ENCODE peak calls at places on chromosome 4, in six cellular contexts. Z is prostate gland, U is K562, L is SK-N-SH, X is sigmoid colon, J is stomach. P is an unnamed sample.

GRCh38 chr4:3047464-3048286 is 26.7 kb downstream of the HTT-AS start:
- DNase-seq in Z (peak; percentile 56), U (peak; percentile 53), L (peak; percentile 60), X (peak; percentile 76), J (peak; percentile 76), P (no peak)

GRCh38 chr4:138035781-138036258 is 206.3 kb downstream of the SLC7A11 start:
- DNase-seq in Z (no peak), U (peak; percentile 22), L (peak; percentile 59), X (no peak), J (no peak), P (peak; percentile 16)

GRCh38 chr4:114281561-114281960 is 302.1 kb upstream of the ARSJ start:
- DNase-seq in Z (no peak), U (no peak), L (no peak), X (no peak), J (no peak), P (no peak)

GRCh38 chr4:41456559-41457101 is 81.3 kb upstream of the LIMCH1 start:
- DNase-seq in Z (no peak), U (no peak), L (no peak), X (no peak), J (no peak), P (no peak)

GRCh38 chr4:77844363-77844762 is 18.3 kb upstream of the MRPL1 start:
- DNase-seq in Z (no peak), U (no peak), L (no peak), X (no peak), J (no peak), P (no peak)

GRCh38 chr4:123783091-123783765 is 386.6 kb downstream of the SPRY1 start:
- DNase-seq in Z (no peak), U (no peak), L (no peak), X (no peak), J (no peak), P (no peak)

GRCh38 chr4:107862658-107863057 is 37.9 kb downstream of the SGMS2 start:
- DNase-seq in Z (no peak), U (no peak), L (no peak), X (no peak), J (peak; percentile 49), P (no peak)

GRCh38 chr4:116870667-116871066 is 214.7 kb downstream of the TRAM1L1 start:
- DNase-seq in Z (no peak), U (no peak), L (no peak), X (no peak), J (no peak), P (no peak)

GRCh38 chr4:38177035-38177791 is 217.0 kb downstream of the PTTG2 start:
- DNase-seq in Z (peak; percentile 30), U (no peak), L (no peak), X (no peak), J (peak; percentile 71), P (no peak)

GRCh38 chr4:127632420-127633403 is at the start of gene INTU:
- DNase-seq in Z (peak; percentile 96), U (peak; percentile 86), L (peak; percentile 84), X (peak; percentile 97), J (peak; percentile 92), P (no peak)

GRCh38 chr4:57492479-57492878 is 382.3 kb upstream of the IGFBP7 start:
- DNase-seq in Z (no peak), U (no peak), L (no peak), X (no peak), J (no peak), P (no peak)

GRCh38 chr4:128782076-128782715 is 27.3 kb upstream of the JADE1 start:
- DNase-seq in Z (no peak), U (no peak), L (peak; percentile 41), X (no peak), J (peak; percentile 46), P (no peak)

GRCh38 chr4:81131066-81131465 is 84.0 kb downstream of the PRKG2 start:
- DNase-seq in Z (no peak), U (no peak), L (no peak), X (no peak), J (no peak), P (no peak)
- TF ChIP-seq POLR2AphosphoS5 in Z (no peak), U (no peak), L (no peak), X (no peak), J (no peak), P (no peak)

DNA sequence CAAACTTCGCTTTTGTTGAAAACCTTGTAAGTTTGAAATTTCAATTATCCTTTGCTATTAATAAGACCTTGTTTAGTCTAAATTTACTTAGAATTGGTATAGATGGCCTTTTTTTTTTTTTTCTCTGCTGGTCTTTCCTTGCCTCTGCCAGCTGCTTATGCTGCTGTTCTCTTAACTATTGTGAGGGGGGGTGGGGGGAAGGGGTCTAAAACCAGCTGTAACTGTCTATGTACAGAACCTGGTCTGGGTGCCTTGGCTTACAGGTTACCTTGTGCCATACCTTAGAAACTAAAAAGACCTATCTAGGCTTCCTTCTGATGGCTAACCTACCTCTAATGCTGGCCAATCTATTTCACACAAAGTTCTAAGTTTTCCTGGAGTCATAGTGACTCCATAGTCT is 1.0 kb downstream of the UGT2B17 start:
- DNase-seq in Z (no peak), U (no peak), L (no peak), X (no peak), J (no peak), P (no peak)
- TF ChIP-seq POLR2AphosphoS5 in Z (no peak), U (no peak), L (no peak), X (no peak), J (no peak), P (no peak)

GRCh38 chr4:146058531-146058930 is 117.0 kb upstream of the LSM6 start:
- DNase-seq in Z (no peak), U (no peak), L (no peak), X (no peak), J (no peak), P (no peak)

GRCh38 chr4:146049802-146050201 is 111.2 kb upstream of the ZNF827 start:
- DNase-seq in Z (no peak), U (peak; percentile 16), L (no peak), X (no peak), J (no peak), P (no peak)

GRCh38 chr4:146051724-146052396 is 113.2 kb upstream of the ZNF827 start:
- DNase-seq in Z (no peak), U (no peak), L (no peak), X (no peak), J (no peak), P (no peak)

GRCh38 chr4:146054676-146055075 is 116.1 kb upstream of the ZNF827 start:
- DNase-seq in Z (no peak), U (no peak), L (no peak), X (no peak), J (no peak), P (no peak)

GRCh38 chr4:146053901-146054300 is 115.3 kb upstream of the ZNF827 start:
- DNase-seq in Z (no peak), U (no peak), L (no peak), X (no peak), J (no peak), P (no peak)
- TF ChIP-seq POLR2AphosphoS5 in Z (no peak), U (no peak), L (no peak), X (no peak), J (no peak), P (no peak)

GRCh38 chr4:111678466-111678865 is 466.8 kb upstream of the FAM241A start:
- DNase-seq in Z (no peak), U (no peak), L (no peak), X (no peak), J (no peak), P (no peak)
- TF ChIP-seq POLR2AphosphoS5 in Z (no peak), U (no peak), L (no peak), X (no peak), J (no peak), P (no peak)

DNA sequence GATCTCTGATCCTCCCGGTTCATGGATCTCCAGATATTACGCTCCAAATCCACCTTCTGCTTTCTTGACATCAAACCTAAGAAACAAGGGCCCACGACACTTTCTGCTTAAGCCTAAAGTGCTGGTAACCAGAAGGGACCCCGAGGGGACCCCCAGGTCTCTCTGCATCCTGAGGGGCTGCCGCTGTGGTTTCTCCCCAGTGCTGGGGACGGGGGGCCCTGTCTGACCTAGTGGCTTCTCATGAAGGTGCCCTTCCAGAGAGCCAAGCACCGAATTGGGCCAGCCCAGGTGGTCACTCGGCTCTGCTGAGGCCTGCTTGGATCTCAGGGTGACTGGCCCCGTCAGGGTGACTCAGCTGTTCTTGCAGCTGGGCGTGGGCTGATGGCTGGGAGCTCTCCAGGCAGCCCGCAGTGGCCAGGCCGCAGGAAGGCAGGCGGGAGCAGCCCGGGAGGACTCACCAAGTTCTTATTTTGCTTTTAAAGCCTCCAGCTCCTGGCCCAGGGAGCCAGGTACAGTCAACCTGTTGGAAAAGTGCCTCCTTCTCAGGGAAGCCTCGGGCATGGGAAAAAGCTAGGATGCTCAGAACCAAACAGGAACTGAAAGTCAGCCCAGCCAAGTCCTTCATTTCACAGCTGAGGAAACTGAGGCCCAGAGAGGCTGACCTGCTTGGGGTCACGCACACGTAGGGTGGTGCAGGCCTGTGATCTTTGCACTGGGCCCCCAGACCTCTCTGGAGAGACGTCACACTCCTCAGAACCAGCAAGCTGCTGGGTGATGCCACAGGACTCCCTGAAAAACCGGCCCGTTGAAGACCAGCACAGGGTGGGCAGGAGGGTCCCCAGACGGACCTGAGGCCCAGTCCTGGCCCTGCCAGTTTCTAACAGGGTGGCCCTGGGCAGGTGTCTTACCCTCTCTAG is 16.7 kb downstream of the BLOC1S4 start:
- DNase-seq in Z (no peak), U (peak; percentile 86), L (peak; percentile 6), X (peak; percentile 80), J (peak; percentile 85), P (no peak)
- TF ChIP-seq POLR2AphosphoS5 in Z (peak; percentile 37), U (peak; percentile 76), L (no peak), X (no peak), J (peak; percentile 79), P (no peak)

DNA sequence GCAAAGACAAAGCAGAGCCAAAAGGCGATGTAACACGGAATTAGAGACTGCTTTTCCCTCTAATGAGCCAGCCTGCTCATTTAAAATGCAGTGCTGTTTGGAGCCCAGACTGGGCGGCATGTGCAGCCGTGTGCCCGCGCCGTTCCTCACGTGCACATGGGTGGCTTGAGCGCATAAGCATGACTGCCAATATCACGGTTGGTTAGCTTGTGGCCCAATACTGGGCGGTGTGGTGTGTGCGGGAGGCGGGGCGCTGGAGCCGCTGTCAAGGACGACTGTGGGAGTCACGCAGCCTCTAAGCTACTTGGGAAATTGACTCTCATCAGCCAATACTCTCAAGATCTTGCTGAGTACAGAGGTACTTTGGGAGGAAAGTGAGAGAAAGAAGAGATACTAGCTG is 86.9 kb upstream of the SCOC start:
- DNase-seq in Z (no peak), U (no peak), L (peak; percentile 66), X (no peak), J (no peak), P (no peak)
- TF ChIP-seq POLR2AphosphoS5 in Z (no peak), U (no peak), L (no peak), X (no peak), J (no peak), P (no peak)

DNA sequence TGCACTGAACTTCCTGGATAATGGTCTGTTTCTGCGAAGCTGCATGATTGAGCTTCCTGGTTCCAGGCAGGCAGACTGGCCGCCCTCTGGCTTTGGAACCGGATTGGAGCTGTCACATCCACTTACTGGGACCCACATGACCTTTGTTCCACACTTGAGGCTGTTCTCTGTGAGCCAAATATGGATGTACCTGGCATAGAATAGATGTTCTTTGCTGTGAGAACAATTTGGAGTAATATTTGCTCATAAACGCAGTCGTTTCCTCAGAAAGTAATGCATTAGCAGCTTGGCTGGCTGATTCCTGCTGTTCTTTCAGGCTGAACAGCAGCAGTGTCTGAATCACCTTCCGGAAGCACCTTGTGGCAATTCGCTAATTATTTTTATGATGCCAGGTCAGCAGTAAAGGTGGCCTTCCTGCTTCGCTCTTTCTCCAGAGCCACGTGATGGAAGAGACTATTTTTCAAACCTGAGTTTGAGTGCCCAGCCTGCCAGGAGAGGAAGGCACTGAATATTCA is 78.1 kb upstream of the BOD1L1 start:
- DNase-seq in Z (peak; percentile 40), U (no peak), L (peak; percentile 24), X (no peak), J (no peak), P (no peak)
- TF ChIP-seq POLR2AphosphoS5 in Z (peak; percentile 29), U (no peak), L (no peak), X (peak; percentile 19), J (no peak), P (no peak)

GRCh38 chr4:110480031-110480549 is 4.1 kb downstream of the ENPEP start:
- DNase-seq in Z (no peak), U (no peak), L (no peak), X (no peak), J (no peak), P (no peak)
- TF ChIP-seq POLR2AphosphoS5 in Z (no peak), U (no peak), L (no peak), X (no peak), J (no peak), P (no peak)

P was measured in GM12892.